ENCODE peak calls at places on chromosomes 2 and 18, in four cellular contexts. Z is fibroblast of mammary gland, P is astrocyte of the spinal cord, N is tibial artery. W is an unnamed sample.

GRCh38 chr2:232574674-232575403 is 24.4 kb downstream of the EIF4E2 start:
- DNase-seq in N (no peak), P (peak; percentile 12), Z (peak; percentile 26), W (peak; percentile 54)

GRCh38 chr2:84946204-84947009 is 24.6 kb upstream of the KCMF1 start:
- DNase-seq in N (no peak), P (peak; percentile 74), Z (peak; percentile 68), W (peak; percentile 88)

GRCh38 chr2:203673933-203674332 is 32.5 kb upstream of the CD28 start:
- DNase-seq in N (peak; percentile 42), Z (peak; percentile 78), P (peak; percentile 43), W (peak; percentile 6)

GRCh38 chr2:210727549-210727948 is 171.2 kb downstream of the CPS1 start:
- DNase-seq in N (no peak), P (no peak), Z (no peak), W (no peak)

GRCh38 chr2:189641047-189641446 is 20.2 kb upstream of the ASNSD1 start:
- DNase-seq in Z (no peak), N (no peak), P (no peak), W (no peak)

GRCh38 chr2:8594731-8595427 is 87.0 kb upstream of the ID2 start:
- DNase-seq in Z (peak; percentile 31), P (no peak), N (no peak), W (no peak)

GRCh38 chr18:46338213-46338612 is 234.0 kb downstream of the HAUS1 start:
- DNase-seq in Z (no peak), P (no peak), N (no peak), W (no peak)

GRCh38 chr2:3618367-3618766 is 23.5 kb downstream of the COLEC11 start:
- DNase-seq in P (no peak), Z (no peak), N (no peak), W (no peak)

GRCh38 chr2:49931243-49931642 is 776.9 kb upstream of the FSHR start:
- DNase-seq in P (no peak), N (no peak), Z (no peak), W (no peak)

GRCh38 chr2:166786707-166787106 is 101.6 kb upstream of the XIRP2 start:
- DNase-seq in Z (no peak), N (no peak), P (no peak), W (no peak)

GRCh38 chr2:85538507-85539360 is at the start of gene MAT2A:
- DNase-seq in P (peak; percentile 95), Z (peak; percentile 89), N (peak; percentile 93), W (peak; percentile 89)

GRCh38 chr2:120958623-120959366 is 223.1 kb downstream of the GLI2 start:
- DNase-seq in Z (no peak), P (peak; percentile 9), N (no peak), W (no peak)
- TF ChIP-seq CTCF in Z (peak; percentile 41), P (peak; percentile 46), N (no peak), W (peak; percentile 68)

GRCh38 chr18:79576686-79577351 is 102.8 kb upstream of the CTDP1 start:
- DNase-seq in N (no peak), P (peak; percentile 49), Z (no peak), W (no peak)

GRCh38 chr18:79577451-79578395 is 101.9 kb upstream of the CTDP1 start:
- DNase-seq in P (no peak), Z (no peak), N (no peak), W (no peak)

GRCh38 chr18:79574938-79575525 is 104.6 kb upstream of the CTDP1 start:
- DNase-seq in P (no peak), Z (no peak), N (no peak), W (no peak)

GRCh38 chr18:79573921-79574491 is 105.6 kb upstream of the CTDP1 start:
- DNase-seq in Z (no peak), P (no peak), N (no peak), W (no peak)

GRCh38 chr18:79575891-79576685 is 103.5 kb upstream of the CTDP1 start:
- DNase-seq in P (peak; percentile 64), Z (peak; percentile 38), N (no peak), W (no peak)
- TF ChIP-seq CTCF in P (peak; percentile 7), Z (no peak), N (no peak), W (no peak)

DNA sequence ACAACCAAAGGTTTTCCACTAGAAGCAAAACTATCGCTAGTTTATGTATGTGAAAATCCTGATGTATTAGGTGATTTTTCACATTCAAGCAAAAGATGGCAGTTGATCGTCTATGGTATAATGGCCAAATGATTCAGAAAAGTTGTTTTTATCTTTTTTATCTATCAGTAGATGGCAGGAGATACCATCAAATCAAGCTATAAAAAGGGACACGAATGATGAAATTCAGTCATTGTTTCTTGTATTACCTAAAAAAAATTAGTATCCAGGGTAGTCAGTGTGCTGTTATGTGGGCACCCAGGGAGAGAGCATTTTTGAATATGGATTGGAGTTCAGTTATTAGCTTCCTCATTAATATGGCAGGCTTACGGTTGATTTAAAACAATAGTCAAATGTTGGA is 22.9 kb upstream of the CAVIN2 start:
- DNase-seq in Z (peak; percentile 56), P (no peak), N (no peak), W (no peak)
- TF ChIP-seq CTCF in Z (no peak), P (no peak), N (no peak), W (no peak)

DNA sequence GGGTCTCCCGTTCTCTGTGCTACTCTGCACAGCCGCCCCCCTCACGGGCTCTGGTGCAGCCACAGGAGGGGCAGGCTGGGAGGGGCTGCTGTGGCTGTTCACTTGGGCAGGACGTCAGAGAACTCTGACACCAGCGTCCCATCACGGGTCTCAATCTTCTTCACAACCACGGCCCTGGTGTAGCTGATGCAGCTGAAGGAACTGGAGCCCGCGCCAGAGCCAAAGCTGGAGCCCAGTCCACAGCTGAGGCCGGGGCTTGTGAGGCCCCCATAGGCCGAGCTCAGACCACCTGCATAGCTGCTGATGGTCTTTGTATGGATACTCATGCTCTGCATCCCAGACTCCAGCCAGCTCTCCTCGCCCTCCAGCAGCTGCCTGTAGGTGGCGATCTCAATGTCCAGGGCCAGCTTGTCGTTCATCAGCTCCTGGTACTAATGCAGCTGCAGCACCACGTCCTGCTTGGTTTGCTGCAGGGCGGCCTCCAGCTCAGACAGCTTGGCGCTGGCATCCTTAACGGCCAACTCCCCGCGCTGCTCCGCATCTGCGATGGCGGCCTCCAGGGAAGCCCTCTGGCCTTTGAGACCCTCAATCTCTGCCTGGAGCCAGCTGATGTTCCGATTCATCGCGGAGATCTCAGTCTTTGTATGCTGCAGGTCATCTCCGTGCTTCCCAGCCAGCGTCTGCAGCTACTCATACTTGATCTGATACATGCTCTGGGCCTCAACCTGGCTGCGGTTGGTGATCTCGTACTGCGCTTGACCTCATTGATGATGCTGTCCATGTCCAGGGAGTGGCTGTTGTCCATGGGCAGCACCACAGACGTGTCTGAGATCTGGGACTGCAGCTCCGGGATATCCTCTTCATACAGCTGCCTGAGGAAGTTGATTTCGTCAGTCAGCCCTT is 7.4 kb upstream of the DUSP19 start:
- DNase-seq in P (peak; percentile 23), Z (peak; percentile 43), N (peak; percentile 36), W (peak; percentile 33)
- TF ChIP-seq CTCF in P (peak; percentile 68), Z (peak; percentile 52), N (peak; percentile 20), W (peak; percentile 76)

DNA sequence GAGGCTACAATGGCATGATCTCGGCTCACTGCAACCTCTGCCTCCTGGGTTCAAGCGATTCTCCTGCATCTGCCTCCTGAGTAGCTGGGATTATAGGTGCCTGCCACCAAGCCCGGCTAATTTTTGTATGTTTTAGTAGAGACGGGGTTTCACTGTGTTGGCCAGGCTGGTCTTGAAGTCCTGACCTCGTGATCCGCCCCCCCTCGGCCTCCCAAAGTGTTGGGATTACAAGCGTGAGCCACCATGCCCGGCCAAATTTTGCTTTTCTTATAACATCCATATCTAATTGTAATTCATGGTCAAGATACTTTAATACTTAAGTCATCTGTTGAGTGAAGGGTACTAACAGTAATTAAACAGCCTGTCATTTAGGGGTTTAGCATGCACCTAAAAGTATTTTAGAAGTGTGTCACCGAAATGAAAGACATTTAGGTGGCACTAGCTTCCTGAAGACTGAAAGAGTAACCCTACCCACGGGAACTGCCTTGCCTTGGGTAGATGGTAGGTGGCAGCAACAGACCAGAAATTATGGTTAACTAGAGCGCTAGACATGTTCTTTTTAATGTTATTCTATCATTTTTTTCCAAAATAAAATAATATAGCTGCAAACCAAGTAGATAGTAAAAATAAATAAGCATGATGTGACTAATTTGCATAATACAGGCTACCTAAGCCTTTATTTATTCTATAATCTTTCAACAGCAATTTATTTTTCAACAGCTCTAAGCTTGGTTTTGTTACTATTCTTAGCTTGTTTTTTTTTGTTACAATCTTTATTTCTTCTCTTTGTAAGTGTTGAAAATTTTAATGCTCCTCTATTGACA is 8.6 kb upstream of the ACYP2 start:
- DNase-seq in N (no peak), P (peak; percentile 64), Z (peak; percentile 63), W (peak; percentile 56)
- TF ChIP-seq CTCF in N (peak; percentile 64), P (peak; percentile 86), Z (peak; percentile 85), W (peak; percentile 81)

GRCh38 chr2:238016526-238016925 is 44.3 kb upstream of the SCLY start:
- DNase-seq in P (no peak), Z (no peak), N (no peak), W (no peak)

GRCh38 chr2:238022594-238023157 is 38.1 kb upstream of the SCLY start:
- DNase-seq in N (no peak), Z (no peak), P (no peak), W (no peak)

GRCh38 chr2:238021327-238021726 is 39.5 kb upstream of the SCLY start:
- DNase-seq in N (no peak), Z (no peak), P (no peak), W (no peak)

GRCh38 chr2:238020816-238021215 is 40.0 kb upstream of the SCLY start:
- DNase-seq in Z (no peak), P (no peak), N (no peak), W (no peak)

DNA sequence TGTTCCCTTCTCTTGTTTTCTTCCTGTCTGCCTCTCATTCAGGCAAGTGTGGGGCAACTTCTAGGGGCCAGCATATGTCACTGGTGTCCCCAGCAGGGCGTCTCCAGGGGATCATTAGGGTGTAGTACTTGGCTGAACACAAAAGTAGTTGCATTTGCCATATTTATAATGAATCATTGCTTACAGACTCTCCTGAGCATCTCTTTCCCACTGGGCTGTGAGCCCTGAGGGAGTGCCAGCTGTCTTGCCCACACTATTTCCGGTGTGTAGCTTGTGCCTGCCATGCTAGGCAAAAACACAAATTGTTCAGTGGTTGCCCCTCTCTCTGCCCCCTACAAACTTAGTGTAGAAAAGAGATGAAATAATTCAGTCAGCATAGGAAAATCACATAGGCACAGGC is 40.8 kb upstream of the SCLY start:
- DNase-seq in P (no peak), N (no peak), Z (no peak), W (no peak)
- TF ChIP-seq CTCF in P (no peak), N (no peak), Z (no peak), W (no peak)

GRCh38 chr2:102871707-102872106 is 109.9 kb downstream of the TMEM182 start:
- DNase-seq in P (no peak), Z (no peak), N (no peak), W (no peak)

DNA sequence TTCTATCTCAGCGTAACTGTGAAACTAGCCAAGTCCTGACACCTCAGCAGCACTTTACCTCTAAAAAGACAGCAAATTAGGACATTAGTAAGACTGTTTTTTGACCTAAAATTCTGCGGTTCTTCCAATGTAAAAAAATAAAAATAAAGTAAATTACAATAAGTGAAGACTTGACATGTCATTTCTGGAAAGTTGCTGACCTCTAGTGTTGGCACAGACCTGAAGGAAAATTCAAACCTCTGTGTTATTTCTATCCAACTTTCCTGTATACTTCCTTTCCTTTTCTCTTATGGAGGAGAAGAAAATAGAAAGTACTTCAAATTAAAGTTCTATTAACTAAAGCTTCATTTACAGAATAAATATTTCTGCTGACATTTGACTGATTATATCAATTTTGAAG is 110.6 kb downstream of the TMEM182 start:
- DNase-seq in P (no peak), Z (peak; percentile 1), N (no peak), W (no peak)
- TF ChIP-seq CTCF in P (no peak), Z (no peak), N (no peak), W (peak; percentile 10)